ENCODE peak calls at places on chromosomes 2 and 18, in five cellular contexts. Z is heart right ventricle, J is IMR-90, X is ovary, Q is adipocyte. A is an unnamed sample. For H3K27me3, the result is how much of the 10 kb centered on the place peaks cover.

GRCh38 chr2:219554369-219554768 is 10.5 kb downstream of the TMEM198 start:
- DNase-seq in J (no peak), Q (no peak), Z (no peak), X (no peak), A (no peak)

GRCh38 chr2:120303177-120303576 is 42.8 kb upstream of the INHBB start:
- DNase-seq in X (no peak), Z (no peak), Q (no peak), J (no peak), A (no peak)

GRCh38 chr2:9800639-9800974 is 42.7 kb upstream of the TAF1B start:
- DNase-seq in Z (no peak), X (no peak), J (no peak), Q (no peak), A (no peak)

GRCh38 chr18:25262920-25263319 is 89.0 kb downstream of the ZNF521 start:
- DNase-seq in Z (no peak), X (no peak), Q (peak), J (peak), A (no peak)

GRCh38 chr2:109331864-109332848 is 203.2 kb downstream of the SH3RF3 start:
- DNase-seq in Z (peak), X (peak), Q (peak), J (peak), A (peak)

GRCh38 chr2:132282911-132283310 is 121.2 kb upstream of the ANKRD30BL start:
- DNase-seq in X (no peak), J (no peak), Q (no peak), Z (no peak), A (no peak)

GRCh38 chr18:34787931-34788532 is 77.9 kb downstream of the DTNA start:
- DNase-seq in X (peak), J (peak), Q (peak), Z (no peak), A (peak)

GRCh38 chr18:48803951-48804855 is 146.6 kb downstream of the SMAD7 start:
- DNase-seq in X (no peak), Z (no peak), Q (no peak), J (no peak), A (no peak)

GRCh38 chr2:104855174-104856085 is 1.5 kb downstream of the POU3F3 start:
- DNase-seq in X (no peak), Q (no peak), J (no peak), Z (no peak), A (no peak)

GRCh38 chr2:38981670-38982357 is 92.1 kb downstream of the ARHGEF33 start:
- DNase-seq in X (no peak), Q (no peak), J (no peak), Z (no peak), A (no peak)

GRCh38 chr2:64838817-64839216 is 150.4 kb upstream of the SLC1A4 start:
- DNase-seq in Z (no peak), X (no peak), Q (peak), J (peak), A (no peak)

GRCh38 chr2:216989335-216990129 is 129.7 kb upstream of the TNP1 start:
- DNase-seq in J (peak), Q (no peak), Z (no peak), X (no peak), A (no peak)
- H3K27me3 ChIP-seq in J (under half), Q (under half), Z (under half), X (under half), A (under half)

DNA sequence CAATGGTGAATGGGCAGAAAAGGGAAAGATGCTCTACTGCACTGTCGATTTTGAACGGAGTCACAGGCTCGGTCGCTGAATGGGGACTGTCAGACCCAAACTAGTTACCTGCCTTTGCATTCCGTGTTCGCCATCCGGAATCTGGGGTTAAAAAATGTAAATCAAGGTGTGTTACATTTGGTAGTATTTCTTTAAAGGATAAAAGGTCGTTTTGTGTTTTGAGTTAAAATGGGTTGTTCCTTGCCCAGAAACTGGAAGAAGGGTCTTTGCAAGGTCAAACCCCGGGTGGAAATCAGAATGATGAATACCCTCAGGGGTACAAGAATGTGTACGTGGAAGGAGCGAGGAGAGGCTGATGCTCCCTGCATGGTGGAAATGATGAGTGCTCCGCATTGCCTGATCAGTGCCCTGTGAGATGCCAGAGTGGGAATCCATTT is 1.0 kb downstream of the VSNL1 start:
- DNase-seq in X (no peak), J (no peak), Z (no peak), Q (no peak), A (no peak)
- H3K4me3 ChIP-seq in X (peak), J (no peak), Z (peak), Q (peak), A (peak)

GRCh38 chr2:45000341-45000901 is 8.8 kb downstream of the SIX2 start:
- DNase-seq in J (no peak), Z (peak), X (no peak), Q (no peak), A (no peak)

GRCh38 chr2:44996356-44996755 is 12.9 kb downstream of the SIX2 start:
- DNase-seq in Q (no peak), Z (no peak), X (no peak), J (no peak), A (no peak)

GRCh38 chr2:44999540-44999939 is 9.7 kb downstream of the SIX2 start:
- DNase-seq in Z (no peak), Q (no peak), X (no peak), J (no peak), A (no peak)

GRCh38 chr2:45000921-45001628 is 8.2 kb downstream of the SIX2 start:
- DNase-seq in Z (no peak), Q (peak), J (no peak), X (no peak), A (no peak)

DNA sequence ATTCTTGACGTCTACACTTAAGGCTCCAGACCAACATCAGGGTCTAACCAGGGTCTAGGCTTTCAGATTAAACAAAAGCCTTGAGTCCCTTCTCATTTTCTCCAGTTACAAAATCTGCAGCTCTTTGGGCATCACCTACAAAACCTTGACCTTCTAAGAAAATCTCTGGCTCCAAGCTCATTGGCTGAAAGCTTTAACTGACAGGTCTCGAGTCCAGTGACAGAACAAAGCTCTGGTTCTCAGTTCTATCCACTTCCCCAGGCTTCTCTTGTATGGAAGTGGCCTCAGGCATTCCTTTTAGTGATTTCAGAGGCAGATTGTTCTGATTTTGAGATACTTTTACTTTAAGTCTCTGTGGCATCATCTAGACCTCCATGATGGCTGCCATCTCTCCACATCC is 11.3 kb downstream of the SIX2 start:
- DNase-seq in J (no peak), X (no peak), Z (no peak), Q (no peak), A (no peak)
- H3K27me3 ChIP-seq in J (half or more), X (under half), Z (half or more), Q (half or more), A (under half)

GRCh38 chr2:60354713-60355112 is 198.7 kb downstream of the BCL11A start:
- DNase-seq in Z (no peak), Q (no peak), J (no peak), X (no peak), A (no peak)

GRCh38 chr2:60353863-60354262 is 199.6 kb downstream of the BCL11A start:
- DNase-seq in J (no peak), X (no peak), Q (no peak), Z (no peak), A (no peak)

GRCh38 chr2:60358471-60358870 is 195.0 kb downstream of the BCL11A start:
- DNase-seq in Z (no peak), Q (no peak), J (no peak), X (no peak), A (no peak)

GRCh38 chr2:60355849-60356261 is 197.6 kb downstream of the BCL11A start:
- DNase-seq in X (no peak), Q (no peak), J (no peak), Z (no peak), A (no peak)

GRCh38 chr2:60356346-60356745 is 197.1 kb downstream of the BCL11A start:
- DNase-seq in J (no peak), Z (no peak), X (no peak), Q (no peak), A (no peak)
- H3K4me3 ChIP-seq in J (no peak), Z (no peak), X (no peak), Q (no peak), A (no peak)

DNA sequence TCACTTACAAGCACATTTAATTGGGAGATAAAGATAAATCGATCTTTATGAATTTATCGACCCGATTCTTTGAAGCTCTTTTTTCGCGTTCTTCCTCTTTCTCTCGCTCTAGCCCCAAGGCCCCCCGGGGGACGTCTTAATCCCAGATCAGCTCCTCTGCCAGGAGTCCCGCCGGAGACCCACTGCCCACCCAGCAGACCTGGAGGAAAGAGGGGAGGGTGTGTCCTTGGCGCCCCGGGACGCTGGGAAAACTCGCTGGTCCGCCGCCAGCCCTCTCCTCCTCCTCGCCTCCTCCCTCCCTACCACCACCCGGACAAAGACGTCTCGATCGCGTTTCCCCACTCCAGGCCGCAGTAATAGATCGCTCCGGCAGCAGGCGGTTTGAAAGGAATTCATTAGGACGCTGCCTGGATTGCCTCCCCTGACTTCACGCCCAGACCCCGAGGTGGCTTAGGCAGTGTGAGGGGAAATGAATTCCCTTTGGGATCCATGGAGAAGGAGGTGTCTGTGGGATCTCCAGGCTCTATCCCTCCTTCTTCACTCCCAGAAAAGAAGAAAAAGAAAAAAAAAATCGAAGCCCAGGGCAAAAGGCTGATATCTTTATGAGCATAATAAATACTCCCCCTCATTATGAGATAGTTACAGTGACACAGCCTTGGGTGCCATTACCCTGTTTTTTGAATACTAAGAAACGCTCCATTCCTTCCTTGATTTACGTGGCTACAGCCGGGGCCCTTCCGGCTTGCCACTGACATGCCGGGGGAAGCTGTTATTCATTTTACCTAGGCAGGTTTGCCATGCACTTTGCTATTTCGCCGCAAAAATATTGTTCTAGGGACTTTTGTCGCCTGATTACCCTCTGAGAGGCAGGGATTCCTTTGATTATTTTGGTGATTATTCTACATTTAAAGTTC is 1.8 kb upstream of the GBX2 start:
- DNase-seq in Z (no peak), Q (no peak), X (no peak), J (no peak), A (no peak)
- H3K27me3 ChIP-seq in Z (half or more), Q (half or more), X (under half), J (half or more), A (half or more)

DNA sequence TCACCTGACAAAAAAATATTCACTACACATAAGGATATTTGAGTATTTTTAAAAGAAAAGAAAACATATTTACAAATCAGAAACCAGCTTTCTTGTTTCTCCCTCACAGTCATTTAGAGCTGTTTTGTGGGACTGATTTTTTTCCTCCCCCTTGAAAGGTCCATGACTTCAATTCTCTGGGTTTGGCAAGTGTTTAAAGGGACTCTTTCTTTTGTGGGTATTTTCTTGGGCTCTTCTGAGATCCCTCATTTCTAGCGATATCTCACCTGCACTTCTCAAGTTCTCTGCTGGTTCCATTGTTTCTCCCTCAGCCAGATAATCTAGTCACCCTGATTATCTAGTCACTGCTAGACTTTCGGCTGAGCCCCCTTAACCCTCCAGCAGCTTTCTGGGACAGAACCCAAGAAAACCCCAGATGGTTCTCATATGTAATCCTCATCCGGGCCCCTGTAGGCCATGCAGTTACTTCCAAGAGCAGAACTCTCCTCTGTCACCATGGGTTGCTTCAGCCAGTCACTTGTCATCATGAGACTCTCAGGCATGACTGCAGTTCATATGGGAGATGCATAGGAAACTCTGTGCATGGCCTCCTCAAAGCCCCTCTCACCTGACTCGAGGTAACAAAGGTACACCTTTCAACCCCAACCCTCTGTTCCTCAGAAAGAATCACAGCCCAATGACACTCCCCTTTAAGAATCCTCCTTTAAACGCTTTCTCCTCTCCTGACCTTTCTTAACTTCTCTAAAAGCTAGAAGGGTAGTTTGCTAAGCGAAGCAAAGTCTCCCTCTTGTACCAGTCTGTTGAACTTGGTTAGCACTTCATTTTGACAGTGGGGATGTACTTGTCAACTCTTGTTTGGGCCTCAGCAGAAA is 36.7 kb upstream of the ITGA4 start:
- DNase-seq in J (no peak), Q (no peak), Z (no peak), X (no peak), A (no peak)
- H3K4me3 ChIP-seq in J (no peak), Q (no peak), Z (no peak), X (no peak), A (no peak)